ENCODE peak calls at places on chromosomes 1 and 21, in eight cellular contexts. One of them, this sample, is unnamed.

GRCh38 chr21:21631961-21632360 is 633.8 kb downstream of the NCAM2 start:
- DNase-seq in neural progenitor cell: no peak
- DNase-seq in endothelial cell of umbilical vein: no peak
- DNase-seq in A673: no peak
- DNase-seq in fibroblast of lung: peak; percentile 50
- DNase-seq in H1: no peak
- DNase-seq in PC-9: no peak
- DNase-seq in PC-3: peak; percentile 31
- DNase-seq in this sample: peak; percentile 30

GRCh38 chr1:101520302-101520701 is 283.5 kb downstream of the S1PR1 start:
- DNase-seq in neural progenitor cell: peak; percentile 77
- DNase-seq in endothelial cell of umbilical vein: peak; percentile 57
- DNase-seq in A673: peak; percentile 84
- DNase-seq in fibroblast of lung: peak; percentile 18
- DNase-seq in H1: peak; percentile 45
- DNase-seq in PC-9: peak; percentile 43
- DNase-seq in PC-3: peak; percentile 67
- DNase-seq in this sample: peak; percentile 10

GRCh38 chr1:51956528-51957509 is 33.7 kb downstream of the RAB3B start:
- DNase-seq in neural progenitor cell: peak; percentile 13
- DNase-seq in endothelial cell of umbilical vein: peak; percentile 56
- DNase-seq in A673: peak; percentile 84
- DNase-seq in fibroblast of lung: peak; percentile 52
- DNase-seq in H1: no peak
- DNase-seq in PC-9: no peak
- DNase-seq in PC-3: no peak
- DNase-seq in this sample: peak; percentile 34

GRCh38 chr1:94935059-94935458 is 8.1 kb upstream of the CNN3 start:
- DNase-seq in neural progenitor cell: no peak
- DNase-seq in endothelial cell of umbilical vein: no peak
- DNase-seq in A673: no peak
- DNase-seq in fibroblast of lung: no peak
- DNase-seq in H1: no peak
- DNase-seq in PC-9: no peak
- DNase-seq in PC-3: no peak
- DNase-seq in this sample: no peak

GRCh38 chr1:235423214-235423652 is 56.0 kb downstream of the TBCE start:
- DNase-seq in neural progenitor cell: no peak
- DNase-seq in endothelial cell of umbilical vein: no peak
- DNase-seq in A673: no peak
- DNase-seq in fibroblast of lung: no peak
- DNase-seq in H1: no peak
- DNase-seq in PC-9: no peak
- DNase-seq in PC-3: no peak
- DNase-seq in this sample: no peak

GRCh38 chr1:18192974-18193373 is 85.4 kb downstream of the IGSF21 start:
- DNase-seq in neural progenitor cell: no peak
- DNase-seq in endothelial cell of umbilical vein: no peak
- DNase-seq in A673: no peak
- DNase-seq in fibroblast of lung: no peak
- DNase-seq in H1: no peak
- DNase-seq in PC-9: no peak
- DNase-seq in PC-3: no peak
- DNase-seq in this sample: no peak

GRCh38 chr1:84110629-84111028 is 33.4 kb upstream of the PRKACB start:
- DNase-seq in neural progenitor cell: no peak
- DNase-seq in endothelial cell of umbilical vein: no peak
- DNase-seq in A673: no peak
- DNase-seq in fibroblast of lung: no peak
- DNase-seq in H1: no peak
- DNase-seq in PC-9: no peak
- DNase-seq in PC-3: no peak
- DNase-seq in this sample: no peak

GRCh38 chr1:41501581-41501980 is 17.1 kb upstream of the EDN2 start:
- DNase-seq in neural progenitor cell: no peak
- DNase-seq in endothelial cell of umbilical vein: no peak
- DNase-seq in A673: no peak
- DNase-seq in fibroblast of lung: no peak
- DNase-seq in H1: no peak
- DNase-seq in PC-9: no peak
- DNase-seq in PC-3: peak; percentile 78
- DNase-seq in this sample: no peak

GRCh38 chr1:63319069-63320023 is 3.0 kb upstream of the FOXD3 start:
- DNase-seq in neural progenitor cell: peak; percentile 74
- DNase-seq in endothelial cell of umbilical vein: no peak
- DNase-seq in A673: no peak
- DNase-seq in fibroblast of lung: no peak
- DNase-seq in H1: peak; percentile 77
- DNase-seq in PC-9: no peak
- DNase-seq in PC-3: no peak
- DNase-seq in this sample: no peak

GRCh38 chr1:63317814-63318156 is 4.6 kb upstream of the FOXD3 start:
- DNase-seq in neural progenitor cell: no peak
- DNase-seq in endothelial cell of umbilical vein: no peak
- DNase-seq in A673: no peak
- DNase-seq in fibroblast of lung: no peak
- DNase-seq in H1: no peak
- DNase-seq in PC-9: no peak
- DNase-seq in PC-3: no peak
- DNase-seq in this sample: no peak

GRCh38 chr1:63317007-63317813 is 5.2 kb upstream of the FOXD3 start:
- DNase-seq in neural progenitor cell: peak; percentile 91
- DNase-seq in endothelial cell of umbilical vein: peak; percentile 54
- DNase-seq in A673: peak; percentile 86
- DNase-seq in fibroblast of lung: peak; percentile 27
- DNase-seq in H1: peak; percentile 93
- DNase-seq in PC-9: peak; percentile 68
- DNase-seq in PC-3: peak; percentile 91
- DNase-seq in this sample: no peak

GRCh38 chr1:63320024-63320799 is 2.2 kb upstream of the FOXD3 start:
- DNase-seq in neural progenitor cell: peak; percentile 61
- DNase-seq in endothelial cell of umbilical vein: no peak
- DNase-seq in A673: no peak
- DNase-seq in fibroblast of lung: no peak
- DNase-seq in H1: peak; percentile 66
- DNase-seq in PC-9: no peak
- DNase-seq in PC-3: no peak
- DNase-seq in this sample: no peak

DNA sequence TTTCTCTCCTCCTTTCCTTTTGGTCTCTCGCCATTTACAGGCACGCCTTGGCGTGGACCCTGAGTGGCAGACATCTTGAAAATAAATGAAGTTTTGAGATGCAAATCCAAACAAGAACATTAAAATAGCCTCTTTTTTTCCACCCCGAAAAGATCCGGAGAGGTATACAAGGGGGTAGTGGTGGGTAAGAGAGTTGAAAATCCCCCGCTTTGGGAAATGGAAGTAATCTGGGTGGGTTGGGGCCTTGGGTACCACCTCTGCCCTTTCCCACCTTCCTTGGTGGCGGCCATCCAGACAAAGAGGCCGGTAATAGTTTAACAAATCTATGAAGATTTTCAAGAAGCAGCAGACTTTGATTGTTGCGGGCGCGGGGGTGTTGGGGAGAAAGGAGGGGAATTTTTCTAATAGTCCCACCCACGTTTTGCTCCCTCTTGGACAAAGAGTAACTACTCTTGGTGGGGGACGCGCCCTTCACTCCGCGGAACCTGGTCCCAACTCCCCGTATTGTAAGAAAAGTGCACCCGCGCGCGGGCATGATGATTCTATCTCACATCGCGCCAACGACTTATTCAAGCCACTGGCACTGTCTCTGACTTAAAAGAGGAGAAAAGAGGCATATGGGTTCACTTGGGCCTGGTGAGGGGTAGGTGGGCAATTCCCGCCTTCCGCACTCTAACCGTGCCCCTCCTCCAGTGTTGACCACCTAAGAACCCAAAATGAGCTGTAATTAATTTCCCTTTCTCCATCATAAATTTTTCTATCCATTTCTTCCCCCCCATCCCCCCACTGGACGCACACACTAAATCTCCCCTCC is 3.9 kb upstream of the FOXD3 start:
- DNase-seq in neural progenitor cell: peak; percentile 26
- DNase-seq in endothelial cell of umbilical vein: no peak
- DNase-seq in A673: no peak
- DNase-seq in fibroblast of lung: no peak
- DNase-seq in H1: no peak
- DNase-seq in PC-9: no peak
- DNase-seq in PC-3: no peak
- DNase-seq in this sample: no peak
- H3K9me3 ChIP-seq in neural progenitor cell: no peaks in the 10 kb centered on the region
- H3K9me3 ChIP-seq in endothelial cell of umbilical vein: no peaks in the 10 kb centered on the region
- H3K9me3 ChIP-seq in A673: no peaks in the 10 kb centered on the region
- H3K9me3 ChIP-seq in fibroblast of lung: no peaks in the 10 kb centered on the region
- H3K9me3 ChIP-seq in H1: no peaks in the 10 kb centered on the region
- H3K9me3 ChIP-seq in PC-9: no peaks in the 10 kb centered on the region
- H3K9me3 ChIP-seq in PC-3: no peaks in the 10 kb centered on the region
- H3K9me3 ChIP-seq in this sample: peaks cover 9% of the 10 kb centered on the region

GRCh38 chr1:23848673-23849616 is 19.1 kb downstream of the FUCA1 start:
- DNase-seq in neural progenitor cell: no peak
- DNase-seq in endothelial cell of umbilical vein: no peak
- DNase-seq in A673: no peak
- DNase-seq in fibroblast of lung: no peak
- DNase-seq in H1: no peak
- DNase-seq in PC-9: no peak
- DNase-seq in PC-3: no peak
- DNase-seq in this sample: no peak

DNA sequence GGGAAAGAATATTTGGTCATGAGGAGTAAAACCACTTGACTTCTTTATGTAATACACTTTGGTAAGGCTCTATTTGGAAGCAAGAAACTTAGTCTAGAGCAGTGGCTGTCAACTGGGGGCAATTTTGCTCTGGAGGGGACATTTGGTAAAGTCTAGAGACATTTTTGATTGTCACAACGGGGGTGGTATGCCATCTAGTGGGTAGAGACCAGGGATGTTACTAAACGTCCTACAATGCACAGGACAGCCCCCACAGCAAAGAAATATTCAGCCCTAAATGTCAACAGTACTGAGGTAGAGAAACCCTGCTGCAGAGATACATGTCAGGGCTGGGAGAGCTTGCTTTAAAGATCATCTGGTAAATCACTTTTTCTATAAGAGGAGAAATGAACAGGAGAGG is 13.5 kb downstream of the FUCA1 start:
- DNase-seq in neural progenitor cell: peak; percentile 11
- DNase-seq in endothelial cell of umbilical vein: peak; percentile 16
- DNase-seq in A673: peak; percentile 37
- DNase-seq in fibroblast of lung: no peak
- DNase-seq in H1: no peak
- DNase-seq in PC-9: no peak
- DNase-seq in PC-3: no peak
- DNase-seq in this sample: no peak
- TF ChIP-seq CTCF in neural progenitor cell: no peak
- TF ChIP-seq CTCF in endothelial cell of umbilical vein: peak; percentile 19
- TF ChIP-seq CTCF in A673: peak; percentile 39
- TF ChIP-seq CTCF in fibroblast of lung: no peak
- TF ChIP-seq CTCF in H1: peak; percentile 5
- TF ChIP-seq CTCF in PC-9: peak; percentile 32
- TF ChIP-seq CTCF in PC-3: peak; percentile 54
- TF ChIP-seq CTCF in this sample: peak; percentile 16

DNA sequence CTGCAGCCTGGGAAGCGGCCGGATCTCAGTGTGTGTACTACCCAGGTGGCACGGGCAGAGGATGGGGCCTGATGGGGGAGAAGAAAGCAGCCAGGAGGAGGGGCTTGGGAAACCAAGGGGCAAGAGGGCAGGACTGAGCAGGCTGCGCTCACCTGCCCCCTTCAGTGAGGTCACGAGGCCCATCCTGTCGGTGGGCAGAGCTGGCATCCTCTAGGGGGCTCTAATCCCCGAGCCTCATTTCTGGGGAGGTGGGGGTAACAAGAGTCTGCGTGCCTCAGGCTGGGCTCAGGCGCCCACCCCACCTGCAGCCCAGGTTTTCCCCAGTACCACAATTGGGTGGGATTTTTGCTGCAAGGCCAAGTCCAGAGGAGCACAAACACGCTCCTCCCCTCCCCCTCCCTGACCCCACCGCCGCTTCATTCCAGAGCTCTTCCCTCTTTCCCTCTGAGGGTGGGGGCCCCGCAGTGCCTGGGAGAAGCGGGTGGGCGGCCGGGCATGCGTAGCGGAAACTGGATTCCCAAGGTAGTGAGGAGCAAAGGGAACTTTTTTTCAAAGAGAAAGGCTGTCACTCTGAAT is 1.8 kb upstream of the WNT3A start:
- DNase-seq in neural progenitor cell: peak; percentile 42
- DNase-seq in endothelial cell of umbilical vein: no peak
- DNase-seq in A673: no peak
- DNase-seq in fibroblast of lung: no peak
- DNase-seq in H1: peak; percentile 65
- DNase-seq in PC-9: no peak
- DNase-seq in PC-3: no peak
- DNase-seq in this sample: no peak
- TF ChIP-seq EZH2 in neural progenitor cell: no peak
- TF ChIP-seq EZH2 in endothelial cell of umbilical vein: no peak
- TF ChIP-seq EZH2 in A673: no peak
- TF ChIP-seq EZH2 in fibroblast of lung: no peak
- TF ChIP-seq EZH2 in H1: no peak
- TF ChIP-seq EZH2 in PC-9: no peak
- TF ChIP-seq EZH2 in PC-3: no peak
- TF ChIP-seq EZH2 in this sample: no peak

GRCh38 chr1:32867151-32867550 is 3.6 kb downstream of the FNDC5 start:
- DNase-seq in neural progenitor cell: no peak
- DNase-seq in endothelial cell of umbilical vein: no peak
- DNase-seq in A673: no peak
- DNase-seq in fibroblast of lung: no peak
- DNase-seq in H1: no peak
- DNase-seq in PC-9: no peak
- DNase-seq in PC-3: no peak
- DNase-seq in this sample: no peak

GRCh38 chr1:32868085-32868484 is 2.6 kb downstream of the FNDC5 start:
- DNase-seq in neural progenitor cell: no peak
- DNase-seq in endothelial cell of umbilical vein: no peak
- DNase-seq in A673: no peak
- DNase-seq in fibroblast of lung: no peak
- DNase-seq in H1: no peak
- DNase-seq in PC-9: no peak
- DNase-seq in PC-3: no peak
- DNase-seq in this sample: no peak

GRCh38 chr1:32868806-32869455 is 1.8 kb downstream of the FNDC5 start:
- DNase-seq in neural progenitor cell: no peak
- DNase-seq in endothelial cell of umbilical vein: no peak
- DNase-seq in A673: no peak
- DNase-seq in fibroblast of lung: no peak
- DNase-seq in H1: no peak
- DNase-seq in PC-9: no peak
- DNase-seq in PC-3: no peak
- DNase-seq in this sample: no peak

GRCh38 chr1:32865639-32866038 is 5.1 kb downstream of the FNDC5 start:
- DNase-seq in neural progenitor cell: no peak
- DNase-seq in endothelial cell of umbilical vein: no peak
- DNase-seq in A673: no peak
- DNase-seq in fibroblast of lung: no peak
- DNase-seq in H1: no peak
- DNase-seq in PC-9: no peak
- DNase-seq in PC-3: no peak
- DNase-seq in this sample: no peak

DNA sequence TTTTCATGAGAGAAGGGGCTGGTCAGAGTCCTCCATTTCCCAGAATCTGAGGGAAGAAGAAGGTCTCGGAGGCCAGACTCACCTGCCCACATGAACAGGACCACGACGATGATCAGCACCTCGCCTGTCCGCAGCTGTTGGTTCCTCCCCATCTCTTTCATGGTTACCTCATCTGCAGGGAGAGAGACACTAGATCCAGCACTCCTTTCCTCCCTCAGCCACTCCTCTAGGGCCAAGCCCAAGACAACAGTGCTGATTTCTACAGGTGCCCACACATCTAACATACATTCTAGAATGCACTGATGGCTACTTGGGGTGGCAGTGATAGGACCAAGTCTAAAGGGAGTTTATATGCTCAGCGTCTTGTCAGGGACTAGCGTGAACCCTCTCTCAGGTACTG is 3.0 kb downstream of the FNDC5 start:
- DNase-seq in neural progenitor cell: no peak
- DNase-seq in endothelial cell of umbilical vein: no peak
- DNase-seq in A673: no peak
- DNase-seq in fibroblast of lung: no peak
- DNase-seq in H1: no peak
- DNase-seq in PC-9: no peak
- DNase-seq in PC-3: no peak
- DNase-seq in this sample: no peak
- H3K9me3 ChIP-seq in neural progenitor cell: no peaks in the 10 kb centered on the region
- H3K9me3 ChIP-seq in endothelial cell of umbilical vein: no peaks in the 10 kb centered on the region
- H3K9me3 ChIP-seq in A673: no peaks in the 10 kb centered on the region
- H3K9me3 ChIP-seq in fibroblast of lung: no peaks in the 10 kb centered on the region
- H3K9me3 ChIP-seq in H1: no peaks in the 10 kb centered on the region
- H3K9me3 ChIP-seq in PC-9: no peaks in the 10 kb centered on the region
- H3K9me3 ChIP-seq in PC-3: no peaks in the 10 kb centered on the region
- H3K9me3 ChIP-seq in this sample: no peaks in the 10 kb centered on the region

This sample was measured in astrocyte.